ENCODE peak calls at places on chromosomes 5 and 9, in ten cellular contexts. Y is stimulated activated CD4-positive, alpha-beta T cell treated with anti-CD3 and anti-CD28 coated beads, Interleukin-2, amount 100 ng/mL, for 4 hours; A is GM20000; N is activated CD4-positive, alpha-beta T cell treated with anti-CD3 and anti-CD28 coated beads, Interleukin-2, amount 10 ng/mL, durations not matched to agents 7 days and 5 days; Z is WERI-Rb-1; E is activated naive CD4-positive, alpha-beta T cell; B is left cardiac atrium; S is NCI-H1694 treated with DMSO at 0.1 percent for 48 hours; V is HuH-7; W is glomerular endothelial cell. D is an unnamed sample.

GRCh38 chr5:140764177-140765020 is 21.5 kb upstream of the PCDHA1 start:
- DNase-seq in Y (no peak), A (no peak), N (no peak), Z (no peak), E (no peak), B (no peak), S (no peak), V (no peak), W (no peak), D (no peak)

GRCh38 chr9:37464426-37465248 is 613 bp downstream of the ZBTB5 start:
- DNase-seq in Y (peak), A (peak), N (peak), Z (no peak), E (no peak), B (peak), S (peak), V (no peak), W (peak), D (peak)

GRCh38 chr5:105905392-105905791 is 1765.3 kb downstream of the EFNA5 start:
- DNase-seq in Y (no peak), A (no peak), N (no peak), Z (no peak), E (no peak), B (no peak), S (no peak), V (no peak), W (no peak), D (no peak)

GRCh38 chr9:27791311-27791710 is 218.0 kb upstream of the C9orf72 start:
- DNase-seq in Y (no peak), A (no peak), N (no peak), Z (peak), E (no peak), B (no peak), S (no peak), V (no peak), W (no peak), D (no peak)

GRCh38 chr5:146494656-146495055 is 21.3 kb downstream of the GPR151 start:
- DNase-seq in Y (no peak), A (no peak), N (no peak), Z (no peak), E (no peak), B (no peak), S (no peak), V (no peak), W (no peak), D (no peak)

GRCh38 chr5:91109634-91110033 is 273.5 kb downstream of the ARRDC3 start:
- DNase-seq in Y (no peak), A (no peak), N (no peak), Z (no peak), E (no peak), B (no peak), S (no peak), V (no peak), W (no peak), D (no peak)

GRCh38 chr5:174306345-174307030 is 261.0 kb downstream of the NSG2 start:
- DNase-seq in Y (no peak), A (no peak), N (no peak), Z (no peak), E (no peak), B (no peak), S (no peak), V (no peak), W (no peak), D (no peak)

GRCh38 chr5:79050513-79050912 is 19.0 kb downstream of the DMGDH start:
- DNase-seq in Y (no peak), A (no peak), N (no peak), Z (no peak), E (no peak), B (no peak), S (no peak), V (no peak), W (no peak), D (no peak)

GRCh38 chr5:92795633-92796032 is 785.4 kb downstream of the NR2F1-AS1 start:
- DNase-seq in Y (no peak), A (no peak), N (no peak), Z (no peak), E (no peak), B (no peak), S (no peak), V (no peak), W (no peak), D (no peak)

GRCh38 chr5:177329883-177330282 is 18.2 kb upstream of the MXD3 start:
- DNase-seq in Y (no peak), A (no peak), N (no peak), Z (no peak), E (no peak), B (no peak), S (no peak), V (no peak), W (no peak), D (no peak)

GRCh38 chr5:81626524-81626923 is 124.4 kb downstream of the SSBP2 start:
- DNase-seq in Y (no peak), A (no peak), N (no peak), Z (no peak), E (no peak), B (no peak), S (no peak), V (peak), W (peak), D (no peak)

GRCh38 chr5:143836161-143836725 is 24.3 kb downstream of the HMHB1 start:
- DNase-seq in Y (no peak), A (no peak), N (no peak), Z (no peak), E (no peak), B (no peak), S (no peak), V (no peak), W (no peak), D (no peak)

GRCh38 chr9:130549093-130549735 is 30.2 kb upstream of the FUBP3 start:
- DNase-seq in Y (no peak), A (no peak), N (no peak), Z (no peak), E (no peak), B (no peak), S (no peak), V (no peak), W (no peak), D (no peak)

GRCh38 chr5:146079695-146080361 is 25.5 kb downstream of the PLAC8L1 start:
- DNase-seq in Y (no peak), A (no peak), N (peak), Z (no peak), E (no peak), B (no peak), S (no peak), V (no peak), W (no peak), D (no peak)

GRCh38 chr5:80712914-80713313 is 58.1 kb upstream of the DHFR start:
- DNase-seq in Y (no peak), A (no peak), N (no peak), Z (no peak), E (no peak), B (no peak), S (no peak), V (no peak), W (no peak), D (no peak)

GRCh38 chr5:102545175-102545574 is 46.4 kb upstream of the SLCO6A1 start:
- DNase-seq in Y (no peak), A (no peak), N (no peak), Z (peak), E (no peak), B (no peak), S (no peak), V (peak), W (no peak), D (no peak)

GRCh38 chr5:155308289-155308688 is 294.7 kb downstream of the KIF4B start:
- DNase-seq in Y (no peak), A (no peak), N (no peak), Z (no peak), E (no peak), B (no peak), S (no peak), V (peak), W (no peak), D (no peak)